ENCODE peak calls at places on chromosomes 16 and 17, in eight cellular contexts. S is activated CD4-positive, alpha-beta T cell treated with anti-CD3 and anti-CD28 coated beads for 24 hours; N is stomach; Z is GF-D8; L is fibroblast of lung; K is stromal cell of bone marrow; O is fibroblast of the aortic adventitia; W is HTR-8/SVneo. I is an unnamed sample.

GRCh38 chr17:78922876-78923498 is 2.2 kb downstream of the TIMP2 start:
- DNase-seq in N (no peak), K (no peak), Z (no peak), W (no peak), O (no peak), L (no peak), S (no peak), I (no peak)

GRCh38 chr17:75404739-75405364 is 626 bp downstream of the GRB2 start:
- DNase-seq in Z (no peak), N (peak; percentile 42), O (peak; percentile 31), L (peak; percentile 41), S (no peak), W (peak; percentile 37), K (no peak), I (no peak)

GRCh38 chr17:80720624-80721577 is 176.3 kb downstream of the RPTOR start:
- DNase-seq in O (peak; percentile 18), S (peak; percentile 32), N (peak; percentile 37), K (no peak), L (peak; percentile 75), Z (no peak), W (no peak), I (no peak)

GRCh38 chr16:27311897-27312303 is 1.9 kb upstream of the IL4R start:
- DNase-seq in Z (no peak), L (no peak), S (no peak), O (no peak), N (no peak), K (no peak), W (no peak), I (no peak)

GRCh38 chr16:22299036-22299435 is 1.8 kb downstream of the POLR3E start:
- DNase-seq in W (no peak), S (no peak), L (no peak), O (no peak), Z (no peak), K (no peak), N (no peak), I (no peak)

GRCh38 chr17:79842656-79843474 is 3.6 kb upstream of the CBX4 start:
- DNase-seq in W (no peak), Z (peak; percentile 61), O (peak; percentile 15), N (no peak), K (no peak), S (no peak), L (no peak), I (no peak)

GRCh38 chr16:85522842-85523601 is 90.1 kb upstream of the GSE1 start:
- DNase-seq in Z (no peak), O (peak; percentile 64), N (peak; percentile 75), S (no peak), K (no peak), L (peak; percentile 36), W (no peak), I (no peak)

GRCh38 chr16:87823146-87823929 is 46.0 kb downstream of the SLC7A5 start:
- DNase-seq in S (no peak), N (no peak), O (no peak), L (no peak), W (no peak), K (no peak), Z (no peak), I (no peak)

GRCh38 chr17:77325537-77325825 is 184.7 kb downstream of the SEC14L1 start:
- DNase-seq in S (no peak), N (no peak), O (no peak), Z (no peak), W (no peak), K (no peak), L (no peak), I (no peak)